ENCODE peak calls at places on chromosome 6, in six cellular contexts. X is GM23338, U is MM.1S, S is neural progenitor cell, H is PC-3, E is HCT116. O is an unnamed sample. For H3K4me1, the result is how much of the 10 kb centered on the place peaks cover.

GRCh38 chr6:168571268-168571667 is 130.3 kb downstream of the SMOC2 start:
- DNase-seq in X (no peak), U (no peak), S (no peak), H (no peak), E (no peak), O (no peak)

GRCh38 chr6:151284012-151284411 is 44.2 kb downstream of the AKAP12 start:
- DNase-seq in X (no peak), U (no peak), S (no peak), H (peak), E (no peak), O (no peak)

GRCh38 chr6:41966961-41967311 is 25.3 kb upstream of the CCND3 start:
- DNase-seq in X (peak), U (no peak), S (peak), H (peak), E (peak), O (no peak)

GRCh38 chr6:30884521-30885480 is 482 bp downstream of the DDR1 start:
- DNase-seq in X (peak), U (no peak), S (peak), H (peak), E (no peak), O (peak)

GRCh38 chr6:80676386-80676785 is 569.9 kb downstream of the BCKDHB start:
- DNase-seq in X (no peak), U (no peak), S (no peak), H (peak), E (no peak), O (no peak)

GRCh38 chr6:28657756-28658465 is 132.2 kb downstream of the GPX5 start:
- DNase-seq in X (peak), U (peak), S (peak), H (peak), E (peak), O (peak)

GRCh38 chr6:21200056-21200870 is 393.3 kb upstream of the SOX4 start:
- DNase-seq in X (no peak), U (peak), S (no peak), H (no peak), E (no peak), O (no peak)

GRCh38 chr6:2877057-2877882 is 25.8 kb downstream of the SERPINB9 start:
- DNase-seq in X (no peak), U (no peak), S (no peak), H (peak), E (no peak), O (no peak)

GRCh38 chr6:65116326-65116725 is 590.7 kb downstream of the EYS start:
- DNase-seq in X (no peak), U (no peak), S (no peak), H (no peak), E (no peak), O (no peak)

GRCh38 chr6:157861814-157862213 is 38.8 kb downstream of the SNX9 start:
- DNase-seq in X (no peak), U (no peak), S (no peak), H (peak), E (no peak), O (no peak)

GRCh38 chr6:64872633-64873032 is 834.4 kb downstream of the EYS start:
- DNase-seq in X (no peak), U (no peak), S (no peak), H (no peak), E (no peak), O (no peak)

GRCh38 chr6:37473364-37474095 is 26.2 kb downstream of the CCDC167 start:
- DNase-seq in X (no peak), U (no peak), S (no peak), H (peak), E (no peak), O (no peak)
- TF ChIP-seq EZH2phosphoT487 in X (no peak), U (no peak), S (no peak), H (no peak), E (no peak), O (no peak)

DNA sequence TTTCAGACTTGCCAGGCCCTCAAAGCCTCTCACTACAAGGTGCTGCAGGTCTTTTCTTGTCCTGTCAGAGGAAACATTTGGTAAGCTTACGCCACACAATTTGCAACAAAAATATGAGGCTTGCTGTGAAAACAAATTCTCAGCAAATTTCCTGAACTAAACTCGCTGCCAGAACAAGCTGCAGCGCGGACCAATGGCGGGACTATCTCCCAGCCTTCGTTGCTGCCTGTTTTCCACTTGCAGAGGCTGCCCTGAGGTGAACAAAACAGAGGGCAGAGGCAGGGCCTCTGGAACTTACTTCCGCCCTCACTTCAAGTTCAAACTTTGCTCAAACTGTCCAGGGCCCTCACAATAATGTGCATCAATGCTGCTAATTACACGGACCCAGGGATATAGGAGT is 12.4 kb downstream of the UQCC2 start:
- DNase-seq in X (no peak), U (no peak), S (no peak), H (no peak), E (no peak), O (no peak)
- H3K4me1 ChIP-seq in X (under half), U (under half), S (under half), H (under half), E (under half), O (under half)

DNA sequence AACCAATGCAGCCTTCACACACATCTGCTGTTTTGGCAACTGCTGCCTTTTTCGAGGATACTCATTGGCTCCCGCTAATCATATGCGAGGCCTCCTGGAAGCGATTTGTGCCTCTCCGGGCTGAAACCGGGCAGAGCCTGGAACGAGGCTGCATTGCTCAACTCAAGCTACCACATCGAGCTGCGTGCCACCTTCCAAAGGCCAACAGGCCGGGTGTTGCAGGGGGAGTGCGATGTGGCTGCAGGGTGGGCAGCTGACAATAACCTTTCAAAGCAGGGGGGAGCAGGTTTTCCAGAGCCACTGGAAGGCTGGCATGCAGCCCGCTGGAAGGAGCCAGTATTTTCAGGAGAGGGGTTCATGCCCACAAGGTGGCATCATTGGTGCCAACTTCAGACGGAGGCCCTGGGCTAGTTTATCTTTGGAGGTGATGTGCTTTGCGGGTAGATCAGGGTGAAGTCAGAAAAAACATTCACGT is 122.6 kb upstream of the IFNGR1 start:
- DNase-seq in X (peak), U (peak), S (peak), H (peak), E (no peak), O (peak)
- TF ChIP-seq CTCF in X (peak), U (peak), S (peak), H (peak), E (peak), O (peak)

GRCh38 chr6:134936476-134936875 is 13.4 kb downstream of the ALDH8A1 start:
- DNase-seq in X (no peak), U (no peak), S (no peak), H (no peak), E (no peak), O (no peak)

GRCh38 chr6:134936927-134937326 is 13.0 kb downstream of the ALDH8A1 start:
- DNase-seq in X (no peak), U (no peak), S (no peak), H (peak), E (no peak), O (no peak)

GRCh38 chr6:134938896-134939295 is 11.0 kb downstream of the ALDH8A1 start:
- DNase-seq in X (no peak), U (no peak), S (no peak), H (no peak), E (no peak), O (peak)

GRCh38 chr6:134935076-134935475 is 14.8 kb downstream of the ALDH8A1 start:
- DNase-seq in X (no peak), U (no peak), S (no peak), H (peak), E (no peak), O (no peak)

GRCh38 chr6:134937426-134937825 is 12.5 kb downstream of the ALDH8A1 start:
- DNase-seq in X (no peak), U (no peak), S (no peak), H (no peak), E (no peak), O (no peak)
- TF ChIP-seq EZH2phosphoT487 in X (no peak), U (no peak), S (no peak), H (no peak), E (no peak), O (no peak)

GRCh38 chr6:39821739-39822532 is 29.8 kb downstream of the DAAM2 start:
- DNase-seq in X (peak), U (no peak), S (no peak), H (no peak), E (no peak), O (no peak)

GRCh38 chr6:39821014-39821738 is 29.0 kb downstream of the DAAM2 start:
- DNase-seq in X (no peak), U (no peak), S (no peak), H (no peak), E (no peak), O (no peak)

GRCh38 chr6:39823187-39823815 is 31.1 kb downstream of the DAAM2 start:
- DNase-seq in X (no peak), U (no peak), S (no peak), H (no peak), E (no peak), O (no peak)

GRCh38 chr6:39820553-39820952 is 28.4 kb downstream of the DAAM2 start:
- DNase-seq in X (no peak), U (no peak), S (no peak), H (no peak), E (no peak), O (no peak)

DNA sequence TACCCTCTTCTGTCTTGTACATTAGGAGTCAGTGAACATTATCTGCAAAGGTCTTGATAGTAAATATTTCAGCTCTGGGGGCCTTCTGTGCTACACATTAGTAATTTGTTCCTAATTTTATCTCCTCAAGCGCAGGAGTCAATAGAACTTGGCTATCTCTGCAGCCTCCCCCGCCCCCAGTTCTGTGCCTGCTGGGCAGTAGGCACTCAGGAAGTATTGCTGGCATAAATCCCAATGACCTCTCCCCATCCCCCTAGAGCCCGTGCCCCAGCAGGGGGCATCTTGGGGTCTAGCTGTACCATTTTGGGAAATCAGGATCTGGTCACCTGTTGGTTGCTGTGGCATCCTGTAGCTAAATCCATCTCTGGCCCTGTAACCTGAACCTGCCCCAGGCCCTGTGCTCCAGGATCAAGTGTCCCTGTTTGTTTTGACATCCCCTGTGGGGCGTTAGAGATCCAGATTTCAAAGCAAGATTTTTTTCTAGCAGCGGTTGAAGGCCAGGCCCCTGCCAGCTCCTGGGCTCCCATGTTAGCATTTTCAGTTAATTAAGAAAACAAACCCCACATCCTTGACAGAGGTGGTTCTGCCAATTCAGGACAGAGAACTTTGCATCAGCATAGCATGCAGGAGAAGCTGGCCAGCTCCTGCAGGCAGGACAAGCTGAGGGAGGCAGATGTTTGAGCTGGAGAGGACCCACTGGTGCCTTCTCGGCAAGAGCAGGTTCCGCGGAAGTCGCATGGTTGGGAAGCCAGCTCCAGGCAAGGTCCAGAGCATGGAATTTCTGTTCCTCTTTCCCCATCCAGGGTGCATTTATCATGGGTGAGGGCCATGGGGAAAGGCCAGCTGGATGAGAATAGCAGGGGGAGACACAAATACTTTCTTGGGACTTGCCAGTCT is 32.1 kb downstream of the DAAM2 start:
- DNase-seq in X (peak), U (no peak), S (no peak), H (no peak), E (no peak), O (no peak)
- H3K4me1 ChIP-seq in X (under half), U (under half), S (under half), H (under half), E (under half), O (under half)

GRCh38 chr6:40899684-40900155 is 139.3 kb downstream of the UNC5CL start:
- DNase-seq in X (no peak), U (no peak), S (no peak), H (no peak), E (no peak), O (no peak)

GRCh38 chr6:40896696-40897095 is 142.3 kb downstream of the UNC5CL start:
- DNase-seq in X (no peak), U (no peak), S (no peak), H (no peak), E (no peak), O (no peak)

GRCh38 chr6:40898073-40898472 is 140.9 kb downstream of the UNC5CL start:
- DNase-seq in X (no peak), U (no peak), S (no peak), H (no peak), E (no peak), O (no peak)

GRCh38 chr6:40894962-40895799 is 143.8 kb downstream of the UNC5CL start:
- DNase-seq in X (peak), U (no peak), S (peak), H (peak), E (peak), O (no peak)

GRCh38 chr6:40897390-40898003 is 141.5 kb downstream of the UNC5CL start:
- DNase-seq in X (no peak), U (no peak), S (no peak), H (no peak), E (no peak), O (no peak)
- TF ChIP-seq CTCF in X (no peak), U (no peak), S (no peak), H (no peak), E (no peak), O (no peak)

DNA sequence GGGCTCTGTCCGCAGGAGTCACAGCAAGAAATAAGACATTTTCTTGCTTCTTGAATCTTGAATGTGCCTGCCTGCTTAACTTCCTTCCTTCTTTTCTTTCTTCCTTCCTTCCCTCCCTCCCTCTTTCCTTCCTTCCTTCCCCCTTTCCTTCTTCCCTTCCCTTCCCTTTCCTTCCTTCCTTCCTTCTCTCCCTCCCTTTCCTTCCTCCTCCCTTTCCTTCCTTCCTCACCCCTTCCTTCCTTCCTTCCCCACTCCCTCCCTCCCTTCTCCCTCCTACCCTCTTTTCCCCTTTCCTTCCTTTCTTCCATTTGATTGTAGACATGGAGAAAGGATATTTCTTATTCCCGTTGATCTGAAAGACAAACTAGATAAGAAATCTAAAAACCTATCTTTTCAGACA is 436.8 kb upstream of the AGPAT4 start:
- DNase-seq in X (no peak), U (no peak), S (no peak), H (no peak), E (no peak), O (no peak)
- TF ChIP-seq EZH2phosphoT487 in X (no peak), U (no peak), S (no peak), H (no peak), E (no peak), O (no peak)

DNA sequence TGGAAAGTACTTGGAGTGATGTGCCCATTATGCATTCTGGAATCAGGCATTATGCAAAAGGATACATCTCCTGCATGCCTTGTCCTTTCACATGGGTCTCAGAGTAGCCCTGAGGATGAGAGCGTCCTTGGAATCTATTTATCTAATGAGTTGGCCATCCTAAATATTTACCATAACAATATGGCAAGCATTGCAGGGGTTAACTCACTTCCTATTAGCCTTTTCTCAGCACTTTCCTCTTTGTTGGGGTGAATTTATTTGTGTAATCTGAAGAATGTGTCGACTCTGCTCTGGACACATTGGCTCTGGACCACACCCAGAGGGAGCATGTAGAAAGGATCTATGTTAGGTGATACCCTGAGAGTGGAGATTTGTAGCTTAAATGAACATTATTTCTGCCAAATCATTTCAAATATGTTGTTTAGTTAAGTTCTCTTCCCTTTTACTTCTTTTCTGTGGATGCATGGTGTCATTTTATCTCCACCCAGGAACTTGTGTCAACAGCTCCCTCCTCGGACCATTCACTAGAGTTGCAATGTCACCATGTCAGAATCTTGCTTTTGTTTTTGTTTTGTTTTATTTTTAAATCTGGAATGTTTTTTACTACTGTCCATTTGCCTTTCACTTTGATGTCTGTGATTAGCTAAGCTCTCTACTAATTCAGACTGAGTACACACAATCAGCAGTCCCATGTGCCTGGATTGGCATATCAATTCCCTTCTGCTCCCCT is 757.0 kb upstream of the MMS22L start:
- DNase-seq in X (peak), U (peak), S (peak), H (peak), E (no peak), O (no peak)
- H3K4me1 ChIP-seq in X (half or more), U (under half), S (half or more), H (under half), E (under half), O (under half)

GRCh38 chr6:104537872-104538271 is 321.8 kb downstream of the HACE1 start:
- DNase-seq in X (no peak), U (peak), S (no peak), H (no peak), E (no peak), O (no peak)

GRCh38 chr6:104537185-104537584 is 322.5 kb downstream of the HACE1 start:
- DNase-seq in X (no peak), U (no peak), S (no peak), H (peak), E (no peak), O (no peak)

GRCh38 chr6:104540743-104541142 is 319.0 kb downstream of the HACE1 start:
- DNase-seq in X (no peak), U (no peak), S (no peak), H (no peak), E (no peak), O (no peak)

GRCh38 chr6:104539173-104539572 is 320.5 kb downstream of the HACE1 start:
- DNase-seq in X (no peak), U (no peak), S (no peak), H (no peak), E (no peak), O (no peak)

GRCh38 chr6:104541411-104541810 is 318.3 kb downstream of the HACE1 start:
- DNase-seq in X (no peak), U (no peak), S (no peak), H (no peak), E (no peak), O (no peak)
- TF ChIP-seq CTCF in X (no peak), U (no peak), S (no peak), H (no peak), E (no peak), O (no peak)

GRCh38 chr6:11111769-11112437 is 378 bp upstream of the ERVFRD-1 start:
- DNase-seq in X (no peak), U (no peak), S (no peak), H (no peak), E (no peak), O (no peak)
- TF ChIP-seq EZH2phosphoT487 in X (no peak), U (no peak), S (no peak), H (no peak), E (no peak), O (no peak)